ENCODE peak calls at places on chromosomes 2 and 18, in nine cellular contexts. V, U, S, L, N, R, G, O and D are unnamed samples.

GRCh38 chr2:118310878-118311442 is 222.7 kb downstream of the INSIG2 start:
- DNase-seq in N (no peak), U (peak), O (no peak), S (no peak), G (no peak), V (no peak), R (no peak), L (no peak), D (no peak)

GRCh38 chr18:45059695-45060094 is 379.0 kb downstream of the SETBP1 start:
- DNase-seq in O (no peak), V (no peak), S (no peak), L (peak), N (no peak), R (no peak), U (no peak), G (no peak), D (no peak)

GRCh38 chr2:222569826-222570225 is 86.1 kb downstream of the FARSB start:
- DNase-seq in S (no peak), G (no peak), L (no peak), O (no peak), N (no peak), V (no peak), R (no peak), U (no peak), D (no peak)

GRCh38 chr18:70781860-70782453 is 493.1 kb downstream of the SOCS6 start:
- DNase-seq in V (peak), O (no peak), L (no peak), G (peak), U (peak), N (peak), R (peak), S (peak), D (no peak)

GRCh38 chr2:72135921-72136320 is 11.7 kb downstream of the CYP26B1 start:
- DNase-seq in O (no peak), U (no peak), L (no peak), G (peak), R (no peak), N (no peak), V (no peak), S (no peak), D (no peak)

GRCh38 chr2:25453199-25453903 is 111.6 kb upstream of the DNMT3A start:
- DNase-seq in O (no peak), L (no peak), U (peak), R (no peak), N (no peak), G (no peak), S (no peak), V (no peak), D (no peak)

GRCh38 chr2:44247924-44248323 is 27.4 kb upstream of the SLC3A1 start:
- DNase-seq in U (no peak), N (no peak), L (no peak), G (no peak), O (no peak), V (no peak), S (peak), R (no peak), D (no peak)

GRCh38 chr2:105544591-105545377 is 145.9 kb upstream of the FHL2 start:
- DNase-seq in V (no peak), O (no peak), S (no peak), U (no peak), G (no peak), R (no peak), N (no peak), L (no peak), D (no peak)

GRCh38 chr2:188787002-188787660 is 187.0 kb upstream of the COL3A1 start:
- DNase-seq in U (no peak), N (no peak), G (no peak), O (no peak), S (no peak), L (peak), V (no peak), R (no peak), D (no peak)

GRCh38 chr2:98487806-98488189 is 43.1 kb downstream of the INPP4A start:
- DNase-seq in S (peak), N (peak), V (no peak), U (peak), G (no peak), R (peak), O (no peak), L (no peak), D (no peak)

GRCh38 chr2:134284119-134284670 is 30.3 kb downstream of the MGAT5 start:
- DNase-seq in V (no peak), R (no peak), U (no peak), L (peak), S (no peak), N (no peak), O (no peak), G (no peak), D (no peak)

GRCh38 chr18:22136395-22136794 is 33.0 kb upstream of the GATA6 start:
- DNase-seq in L (no peak), R (no peak), V (no peak), N (no peak), S (no peak), O (no peak), G (no peak), U (no peak), D (no peak)

GRCh38 chr2:96109931-96110511 is 6.3 kb downstream of the ADRA2B start:
- DNase-seq in S (no peak), N (no peak), G (peak), O (no peak), U (no peak), L (no peak), V (no peak), R (no peak), D (no peak)

GRCh38 chr2:15943378-15943851 is 3.1 kb downstream of the MYCN start:
- DNase-seq in O (no peak), V (peak), U (peak), N (no peak), L (no peak), G (peak), R (peak), S (peak), D (no peak)

GRCh38 chr18:35089382-35089781 is 48.2 kb downstream of the MAPRE2 start:
- DNase-seq in O (no peak), V (no peak), N (no peak), G (no peak), S (no peak), R (no peak), U (no peak), L (no peak), D (no peak)

GRCh38 chr2:108377411-108377810 is 343 bp upstream of the SULT1C4 start:
- DNase-seq in L (peak), U (no peak), R (no peak), G (no peak), N (no peak), V (no peak), O (no peak), S (no peak), D (no peak)

GRCh38 chr2:205947621-205948495 is 138.1 kb downstream of the INO80D start:
- DNase-seq in O (peak), U (peak), R (peak), N (peak), G (peak), L (peak), V (peak), S (peak), D (peak)

GRCh38 chr2:238139841-238140439 is 1.5 kb downstream of the KLHL30 start:
- DNase-seq in N (no peak), R (no peak), L (no peak), U (no peak), G (no peak), S (no peak), V (no peak), O (no peak), D (no peak)

GRCh38 chr2:56017784-56018183 is 94.2 kb upstream of the EFEMP1 start:
- DNase-seq in U (no peak), N (no peak), L (no peak), R (no peak), V (no peak), O (no peak), S (no peak), G (no peak), D (no peak)

GRCh38 chr2:37816036-37816435 is 109.1 kb upstream of the RMDN2 start:
- DNase-seq in G (no peak), V (no peak), S (no peak), R (no peak), O (no peak), U (no peak), N (no peak), L (no peak), D (no peak)

GRCh38 chr2:240895656-240896388 is at the start of gene MAB21L4:
- DNase-seq in R (no peak), V (no peak), N (peak), S (peak), G (no peak), L (no peak), O (no peak), U (no peak), D (no peak)

GRCh38 chr2:218810251-218810650 is 21.4 kb downstream of the PRKAG3 start:
- DNase-seq in O (no peak), R (no peak), U (no peak), S (no peak), N (no peak), G (no peak), V (no peak), L (no peak), D (no peak)

GRCh38 chr2:240638517-240639160 is 13.4 kb downstream of the GPR35 start:
- DNase-seq in N (no peak), U (no peak), G (peak), V (no peak), L (no peak), O (peak), R (no peak), S (no peak), D (no peak)

GRCh38 chr2:119283873-119284331 is 60.3 kb downstream of the STEAP3 start:
- DNase-seq in U (no peak), R (peak), N (no peak), G (peak), V (peak), O (peak), S (no peak), L (peak), D (no peak)

GRCh38 chr2:132640116-132640515 is 29.9 kb downstream of the LYPD1 start:
- DNase-seq in S (no peak), G (no peak), U (no peak), N (no peak), O (no peak), R (no peak), L (no peak), V (no peak), D (no peak)

GRCh38 chr2:128549646-128550260 is 231.1 kb upstream of the HS6ST1 start:
- DNase-seq in S (no peak), V (no peak), O (no peak), L (no peak), G (no peak), U (no peak), R (no peak), N (no peak), D (no peak)

GRCh38 chr2:168912466-168913170 is 11.5 kb downstream of the G6PC2 start:
- DNase-seq in O (no peak), V (no peak), G (peak), U (no peak), R (no peak), L (no peak), S (no peak), N (no peak), D (no peak)

GRCh38 chr2:139924070-139924469 is 1143.9 kb upstream of the NXPH2 start:
- DNase-seq in G (no peak), V (no peak), O (no peak), U (no peak), S (no peak), L (no peak), R (no peak), N (no peak), D (no peak)

GRCh38 chr2:98734823-98735260 is 3.9 kb upstream of the MGAT4A start:
- DNase-seq in L (no peak), V (no peak), U (no peak), S (peak), N (no peak), O (no peak), G (no peak), R (no peak), D (no peak)

GRCh38 chr2:37180006-37180639 is 8.3 kb downstream of the SULT6B1 start:
- DNase-seq in R (no peak), G (no peak), N (no peak), V (no peak), S (no peak), O (no peak), U (no peak), L (no peak), D (no peak)

GRCh38 chr18:4807495-4808293 is 352.6 kb upstream of the DLGAP1 start:
- DNase-seq in G (no peak), R (no peak), S (no peak), L (no peak), V (no peak), N (no peak), U (no peak), O (no peak), D (no peak)

GRCh38 chr2:182447843-182448242 is 21.0 kb upstream of the PDE1A start:
- DNase-seq in O (no peak), V (no peak), S (no peak), R (no peak), L (peak), U (no peak), N (no peak), G (no peak), D (no peak)

GRCh38 chr2:150672311-150672710 is 184.8 kb upstream of the RND3 start:
- DNase-seq in V (no peak), S (no peak), O (no peak), G (no peak), N (no peak), R (no peak), U (no peak), L (no peak), D (no peak)

GRCh38 chr2:215356948-215357461 is 45.1 kb downstream of the ATIC start:
- DNase-seq in V (no peak), L (no peak), S (no peak), N (no peak), R (no peak), O (no peak), G (no peak), U (no peak), D (no peak)

GRCh38 chr18:4353853-4354418 is 101.2 kb downstream of the DLGAP1 start:
- DNase-seq in N (no peak), G (no peak), U (no peak), V (no peak), O (no peak), R (no peak), S (no peak), L (no peak), D (no peak)

GRCh38 chr18:43634994-43635393 is 357.7 kb upstream of the SYT4 start:
- DNase-seq in R (no peak), N (no peak), S (no peak), O (no peak), G (no peak), V (no peak), L (no peak), U (no peak), D (no peak)

GRCh38 chr2:158936978-158937377 is 31.5 kb upstream of the TANC1 start:
- DNase-seq in L (peak), G (no peak), U (no peak), S (no peak), R (no peak), N (no peak), O (no peak), V (peak), D (peak)

GRCh38 chr2:161975062-161975812 is 98.8 kb downstream of the DPP4 start:
- DNase-seq in R (no peak), V (no peak), U (no peak), L (no peak), G (no peak), N (no peak), O (no peak), S (no peak), D (no peak)

GRCh38 chr18:23422751-23423418 is 30.2 kb upstream of the RIOK3 start:
- DNase-seq in L (peak), V (no peak), U (peak), R (peak), G (peak), O (no peak), S (peak), N (peak), D (no peak)

GRCh38 chr2:130727286-130727924 is 1.5 kb upstream of the GPR148 start:
- DNase-seq in V (peak), R (peak), O (peak), G (peak), L (peak), N (peak), U (peak), S (peak), D (peak)
- TF ChIP-seq CTCF in V (no peak), R (no peak), O (no peak), G (no peak), L (no peak), N (no peak), U (no peak), S (no peak), D (no peak)

DNA sequence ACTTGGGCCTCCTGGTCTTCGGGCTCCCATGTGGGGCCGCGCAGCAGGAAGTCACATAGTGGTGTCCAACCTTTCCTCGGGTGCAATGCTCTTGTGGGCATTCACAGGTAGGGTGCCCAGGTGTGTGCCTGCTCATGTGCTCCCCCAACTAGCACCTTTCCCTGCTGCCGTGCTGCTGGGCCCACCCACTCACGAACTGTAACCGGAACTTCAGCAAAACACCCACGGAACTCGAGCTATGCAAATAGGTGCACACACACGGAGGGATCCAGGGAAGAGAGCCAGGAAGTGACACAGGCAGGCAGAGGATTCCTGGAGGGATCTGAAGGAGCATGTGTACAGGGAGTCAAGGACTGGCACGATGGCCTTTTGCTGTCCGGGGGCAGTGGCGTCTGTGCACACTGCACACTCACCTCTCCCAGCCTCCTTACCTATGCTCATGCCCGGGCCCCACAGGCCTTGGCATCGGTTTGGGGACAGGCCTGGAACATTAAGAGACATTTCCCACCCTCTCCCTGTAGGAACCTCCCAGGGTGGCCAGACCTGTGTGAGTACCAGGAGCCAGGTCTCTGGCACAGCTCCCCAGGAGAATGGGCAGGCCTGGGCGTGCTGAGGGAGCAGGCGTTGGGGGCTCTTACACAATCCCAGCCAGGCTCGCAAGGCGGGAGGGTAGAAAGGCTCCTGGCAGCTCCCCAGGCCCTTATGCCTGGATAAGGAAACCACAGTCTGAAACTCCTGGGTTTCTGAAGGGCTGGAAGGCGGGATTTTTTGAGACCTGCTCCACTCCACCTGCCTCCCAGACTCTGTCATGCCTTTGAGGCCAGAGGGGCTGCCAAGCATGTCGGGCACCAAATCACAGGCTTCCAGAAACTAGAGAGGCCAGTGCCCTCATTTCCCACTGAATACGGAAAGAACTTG is 6.6 kb upstream of the PTMA start:
- DNase-seq in R (no peak), G (no peak), V (no peak), S (no peak), N (no peak), U (no peak), O (no peak), L (no peak), D (no peak)
- TF ChIP-seq CTCF in R (no peak), G (no peak), V (no peak), S (no peak), N (no peak), U (no peak), O (no peak), L (no peak), D (no peak)

GRCh38 chr2:19897623-19898245 is 4.0 kb downstream of the TTC32 start:
- DNase-seq in L (no peak), U (no peak), O (no peak), V (no peak), S (no peak), G (no peak), R (no peak), N (no peak), D (no peak)
- TF ChIP-seq CTCF in L (no peak), U (no peak), O (no peak), V (no peak), S (no peak), G (no peak), R (no peak), N (no peak), D (no peak)

GRCh38 chr18:48902023-48902855 is 48.5 kb downstream of the SMAD7 start:
- DNase-seq in N (no peak), V (peak), R (peak), S (no peak), G (peak), L (peak), O (peak), U (no peak), D (peak)
- TF ChIP-seq CTCF in N (no peak), V (no peak), R (no peak), S (no peak), G (no peak), L (no peak), O (no peak), U (no peak), D (no peak)

GRCh38 chr2:10664652-10665051 is 25.1 kb downstream of the NOL10 start:
- DNase-seq in N (no peak), S (no peak), R (no peak), V (no peak), U (no peak), L (no peak), O (no peak), G (no peak), D (no peak)

GRCh38 chr2:10665833-10666232 is 23.9 kb downstream of the NOL10 start:
- DNase-seq in S (no peak), N (no peak), L (no peak), R (no peak), O (no peak), G (no peak), V (no peak), U (no peak), D (no peak)

GRCh38 chr2:10668402-10669012 is 21.3 kb downstream of the NOL10 start:
- DNase-seq in S (peak), O (no peak), G (no peak), U (peak), N (no peak), V (peak), L (no peak), R (no peak), D (peak)
- TF ChIP-seq CTCF in S (peak), O (peak), G (peak), U (peak), N (peak), V (peak), L (peak), R (peak), D (peak)

GRCh38 chr2:120907822-120908221 is 172.2 kb downstream of the GLI2 start:
- DNase-seq in L (no peak), R (no peak), V (no peak), S (peak), U (no peak), G (no peak), O (no peak), N (no peak), D (no peak)
- TF ChIP-seq CTCF in L (peak), R (no peak), V (no peak), S (peak), U (no peak), G (no peak), O (no peak), N (no peak), D (no peak)